ENCODE peak calls at places on chromosome 1, in four cellular contexts. E is suprapubic skin, Z is IMR-90, W is neuronal stem cell. G is an unnamed sample.

GRCh38 chr1:147781056-147781471 is 20.7 kb upstream of the GJA5 start:
- DNase-seq in E (no peak), Z (peak; percentile 3), W (peak; percentile 27), G (no peak)

GRCh38 chr1:44442791-44443190 is 37.7 kb downstream of the RNF220 start:
- DNase-seq in Z (no peak), E (no peak), W (no peak), G (no peak)

GRCh38 chr1:1330366-1331067 is 563 bp upstream of the TAS1R3 start:
- DNase-seq in Z (no peak), W (no peak), E (no peak), G (no peak)

GRCh38 chr1:226083303-226084101 is 21.0 kb downstream of the H3-3A start:
- DNase-seq in W (peak; percentile 83), E (peak; percentile 95), Z (peak; percentile 60), G (peak; percentile 74)

GRCh38 chr1:60825593-60825992 is 256.8 kb upstream of the NFIA start:
- DNase-seq in Z (no peak), E (no peak), W (no peak), G (no peak)

GRCh38 chr1:169572184-169572583 is 14.1 kb downstream of the F5 start:
- DNase-seq in Z (peak; percentile 2), E (no peak), W (no peak), G (no peak)

GRCh38 chr1:93746009-93746408 is 64.4 kb upstream of the BCAR3 start:
- DNase-seq in Z (no peak), W (no peak), E (no peak), G (no peak)

GRCh38 chr1:181099152-181100014 is 10.9 kb downstream of the IER5 start:
- DNase-seq in Z (peak; percentile 47), E (no peak), W (no peak), G (no peak)

GRCh38 chr1:182173791-182174190 is 112.3 kb upstream of the ZNF648 start:
- DNase-seq in Z (no peak), W (no peak), E (peak; percentile 76), G (no peak)

GRCh38 chr1:21216835-21217811 is 40.4 kb upstream of the EIF4G3 start:
- DNase-seq in W (no peak), E (no peak), Z (peak; percentile 39), G (no peak)

GRCh38 chr1:159068877-159069276 is 7.7 kb downstream of the AIM2 start:
- DNase-seq in Z (peak; percentile 78), W (no peak), E (no peak), G (no peak)

GRCh38 chr1:5913078-5913845 is 79.0 kb downstream of the NPHP4 start:
- DNase-seq in W (no peak), E (no peak), Z (peak; percentile 34), G (no peak)

GRCh38 chr1:10122926-10123325 is 87.4 kb upstream of the KIF1B start:
- DNase-seq in Z (peak; percentile 85), E (no peak), W (no peak), G (no peak)

GRCh38 chr1:216600730-216601426 is 122.4 kb downstream of the ESRRG start:
- DNase-seq in Z (peak; percentile 78), W (peak; percentile 65), E (peak; percentile 75), G (peak; percentile 16)

GRCh38 chr1:216601427-216601751 is 121.8 kb downstream of the ESRRG start:
- DNase-seq in Z (no peak), E (no peak), W (no peak), G (no peak)

GRCh38 chr1:216598448-216598847 is 124.8 kb downstream of the ESRRG start:
- DNase-seq in Z (no peak), W (peak; percentile 51), E (no peak), G (no peak)

GRCh38 chr1:216599851-216600250 is 123.4 kb downstream of the ESRRG start:
- DNase-seq in Z (no peak), W (peak; percentile 42), E (no peak), G (no peak)

DNA sequence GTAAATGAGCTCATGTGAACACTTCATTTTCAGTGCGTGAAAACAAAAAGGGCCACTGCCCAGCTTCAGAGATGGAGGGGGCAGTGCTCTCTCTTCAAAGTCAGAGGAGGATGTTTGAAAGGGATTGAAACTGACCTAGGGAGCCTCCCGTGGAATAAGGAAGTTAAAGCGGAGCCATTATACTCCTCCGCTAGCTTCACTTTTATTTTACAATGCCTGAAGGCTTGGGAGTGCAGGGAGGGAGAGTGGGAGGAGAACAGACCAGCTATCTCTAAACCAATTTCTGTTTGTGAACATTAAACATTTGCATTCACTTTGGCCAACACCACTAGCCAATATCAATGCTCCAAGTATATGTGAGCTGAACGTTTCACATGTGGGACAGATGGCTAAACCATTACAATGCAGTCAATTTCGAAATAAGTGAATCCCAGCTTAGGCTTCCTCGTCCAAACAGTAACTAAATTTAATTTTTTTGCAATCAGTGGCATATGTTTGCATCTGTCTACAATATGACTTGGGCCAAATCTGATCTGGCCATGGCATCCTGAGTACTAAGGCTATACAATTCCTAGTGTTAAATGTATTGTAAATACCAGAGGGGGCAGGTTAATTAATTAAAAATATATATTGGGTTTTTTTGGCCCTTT is 126.8 kb downstream of the ESRRG start:
- DNase-seq in W (no peak), E (no peak), Z (peak; percentile 9), G (no peak)
- H3K4me3 ChIP-seq in W (no peak overlapping the region), E (no peak overlapping the region), Z (no peak overlapping the region), G (no peak overlapping the region)

DNA sequence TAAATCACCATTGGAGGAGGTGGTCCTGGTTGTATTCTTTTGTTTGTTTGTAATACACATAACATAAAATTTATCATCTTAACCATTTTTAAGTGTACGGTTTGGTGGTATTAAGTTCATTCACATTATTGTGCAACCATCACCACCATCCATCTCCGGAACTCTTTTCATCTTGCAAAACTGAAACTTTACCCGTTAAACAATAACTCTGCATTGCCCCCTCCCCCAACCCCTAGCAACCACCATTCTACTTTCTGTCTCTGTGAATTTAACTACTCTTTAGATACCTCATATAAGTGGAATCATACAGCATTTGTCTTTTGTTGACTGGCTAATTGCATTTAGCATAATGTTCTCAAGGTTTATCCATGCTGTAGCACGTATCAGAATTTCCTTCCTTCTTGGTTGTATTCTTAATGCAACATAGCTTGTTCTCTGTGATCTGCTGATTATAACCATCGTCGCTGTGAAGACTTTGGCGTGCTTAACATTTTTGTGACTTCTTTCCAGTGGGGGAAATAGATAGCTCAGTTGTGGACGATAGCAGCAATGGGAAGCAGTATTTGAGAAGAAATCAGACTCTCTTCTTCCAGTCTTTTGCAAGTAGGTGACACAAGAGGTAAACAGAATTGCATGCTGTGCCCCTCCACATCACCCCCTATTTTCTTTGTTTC is 117.5 kb upstream of the HOOK1 start:
- DNase-seq in Z (no peak), E (no peak), W (no peak), G (no peak)
- H3K4me3 ChIP-seq in Z (no peak overlapping the region), E (no peak overlapping the region), W (no peak overlapping the region), G (no peak overlapping the region)

GRCh38 chr1:205456383-205456867 is 580 bp upstream of the BLACAT1 start:
- DNase-seq in Z (no peak), E (no peak), W (no peak), G (no peak)

GRCh38 chr1:205456868-205457724 is 1.3 kb upstream of the BLACAT1 start:
- DNase-seq in E (no peak), W (no peak), Z (no peak), G (no peak)

GRCh38 chr1:205454903-205455335 is 926 bp downstream of the BLACAT1 start:
- DNase-seq in W (no peak), E (no peak), Z (no peak), G (no peak)

GRCh38 chr1:205453466-205453865 is 2.4 kb downstream of the BLACAT1 start:
- DNase-seq in W (no peak), E (no peak), Z (no peak), G (no peak)

DNA sequence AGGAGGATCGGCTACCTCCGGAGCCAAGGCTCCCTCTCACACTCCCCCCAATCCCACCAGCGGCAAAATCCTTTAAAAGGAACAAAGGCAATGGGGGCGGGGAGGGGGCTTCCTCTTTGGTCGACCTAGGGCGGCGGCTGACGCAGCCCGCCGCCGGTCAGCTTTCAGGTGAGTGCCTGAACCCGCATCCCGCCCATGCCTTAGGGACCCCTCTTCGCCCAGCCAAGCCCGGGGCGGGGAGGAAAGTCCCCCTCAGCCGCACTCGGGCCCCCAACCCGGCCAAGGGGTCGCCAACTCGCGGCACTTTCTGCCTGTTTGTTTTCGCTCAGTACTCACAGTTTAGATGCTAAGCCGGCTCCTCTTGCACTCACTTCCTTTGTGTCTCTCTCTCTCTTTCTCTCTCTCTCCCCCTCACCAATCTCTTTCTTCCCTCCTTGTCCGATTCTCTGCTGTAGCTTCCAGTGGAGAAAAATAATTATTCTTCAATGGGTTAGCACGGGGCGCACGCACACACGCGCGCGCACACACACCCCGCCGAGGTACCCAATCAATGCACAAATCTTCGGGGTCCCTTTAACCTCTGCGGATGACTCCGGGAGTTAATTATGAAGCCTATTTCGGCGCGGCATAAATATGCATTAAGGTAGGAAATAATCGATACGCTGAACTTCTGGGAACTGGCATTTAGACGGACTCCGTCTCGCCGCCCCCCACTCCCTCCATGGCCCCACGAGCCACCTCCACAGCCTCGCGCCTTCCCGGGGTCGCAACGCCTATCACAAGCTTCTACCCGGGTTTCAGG is at the start of gene BLACAT1:
- DNase-seq in W (no peak), Z (no peak), E (no peak), G (no peak)
- H3K4me3 ChIP-seq in W (peak within 1 kb of the TSS; percentile 99), Z (no peak within 1 kb of the TSS), E (peak within 1 kb of the TSS; percentile 36), G (peak within 1 kb of the TSS; percentile 23)

GRCh38 chr1:167105150-167105840 is 11.4 kb downstream of the STYXL2 start:
- DNase-seq in W (no peak), Z (no peak), E (no peak), G (no peak)
- H3K4me3 ChIP-seq in W (no peak overlapping the region), Z (no peak overlapping the region), E (no peak overlapping the region), G (no peak overlapping the region)

GRCh38 chr1:208728815-208729214 is 484.6 kb upstream of the PLXNA2 start:
- DNase-seq in Z (no peak), W (no peak), E (no peak), G (no peak)

GRCh38 chr1:208722592-208722991 is 478.4 kb upstream of the PLXNA2 start:
- DNase-seq in Z (no peak), E (no peak), W (no peak), G (no peak)

GRCh38 chr1:208724079-208724478 is 479.9 kb upstream of the PLXNA2 start:
- DNase-seq in E (no peak), Z (no peak), W (no peak), G (no peak)
- H3K4me3 ChIP-seq in E (no peak overlapping the region), Z (no peak overlapping the region), W (no peak overlapping the region), G (no peak overlapping the region)

GRCh38 chr1:153626929-153627796 is at the start of gene S100A13:
- DNase-seq in E (peak; percentile 91), Z (peak; percentile 96), W (peak; percentile 90), G (peak; percentile 83)
- H3K4me3 ChIP-seq in E (peak within 1 kb of the TSS; percentile 55), Z (peak within 1 kb of the TSS; percentile 54), W (peak within 1 kb of the TSS; percentile 72), G (peak within 1 kb of the TSS; percentile 32)

G was measured in RWPE2.